ENCODE peak calls at places on chromosomes 2 and 18, in five cellular contexts. M is mesenchymal stem cell, Z is progenitor cell of endocrine pancreas, J is gastrocnemius medialis, A is left lung. F is an unnamed sample.
A peak's percentile ranks its signal among the peaks of the same experiment; 100 is the strongest.

GRCh38 chr2:127829845-127830246 is 18.9 kb upstream of the WDR33 start:
- DNase-seq in A (no peak), J (no peak), Z (no peak), M (peak; percentile 24), F (no peak)

GRCh38 chr2:86695053-86695691 is 24.9 kb upstream of the RMND5A start:
- DNase-seq in M (peak; percentile 8), J (no peak), Z (no peak), A (no peak), F (no peak)

GRCh38 chr2:85695691-85696668 is 1.8 kb downstream of the GNLY start:
- DNase-seq in Z (no peak), A (no peak), M (no peak), J (no peak), F (no peak)

GRCh38 chr2:233480490-233481202 is 85.9 kb downstream of the USP40 start:
- DNase-seq in M (no peak), Z (no peak), J (peak; percentile 81), A (peak; percentile 93), F (peak; percentile 79)

GRCh38 chr2:3728104-3729054 is 25.0 kb downstream of the DCDC2C start:
- DNase-seq in J (no peak), Z (no peak), M (peak; percentile 27), A (no peak), F (peak; percentile 54)

GRCh38 chr2:2586068-2586776 is 255.1 kb upstream of the MYT1L start:
- DNase-seq in A (no peak), J (no peak), M (no peak), Z (no peak), F (no peak)

GRCh38 chr2:27308359-27308875 is at the start of gene UCN:
- DNase-seq in Z (peak; percentile 58), M (peak; percentile 63), J (no peak), A (no peak), F (peak; percentile 66)

GRCh38 chr2:147531299-147531698 is 313.5 kb upstream of the ACVR2A start:
- DNase-seq in J (no peak), M (no peak), Z (no peak), A (no peak), F (no peak)

GRCh38 chr2:78077637-78078036 is 555.5 kb upstream of the LRRTM4 start:
- DNase-seq in Z (no peak), A (no peak), M (no peak), J (no peak), F (no peak)

GRCh38 chr2:235706496-235706895 is 212.7 kb downstream of the AGAP1 start:
- DNase-seq in J (no peak), M (no peak), A (no peak), Z (no peak), F (no peak)

GRCh38 chr2:25251032-25251460 is 82.7 kb upstream of the POMC start:
- DNase-seq in Z (no peak), M (no peak), A (no peak), J (no peak), F (no peak)

GRCh38 chr2:20093263-20094141 is 42.1 kb upstream of the LAPTM4A start:
- DNase-seq in A (no peak), M (peak; percentile 80), J (peak; percentile 26), Z (peak; percentile 43), F (peak; percentile 61)

GRCh38 chr18:36539674-36540073 is 242.2 kb downstream of the FHOD3 start:
- DNase-seq in M (no peak), J (no peak), A (no peak), Z (no peak), F (no peak)

GRCh38 chr18:63765837-63766236 is 9.4 kb upstream of the SERPINB7 start:
- DNase-seq in A (no peak), Z (no peak), J (no peak), M (no peak), F (no peak)

GRCh38 chr18:42509702-42510424 is 554.8 kb downstream of the PIK3C3 start:
- DNase-seq in J (no peak), M (no peak), A (no peak), Z (no peak), F (no peak)

GRCh38 chr2:39640107-39640506 is 25.6 kb upstream of the TMEM178A start:
- DNase-seq in Z (no peak), J (peak; percentile 38), M (no peak), A (no peak), F (no peak)

GRCh38 chr2:128746356-128746755 is 427.7 kb upstream of the HS6ST1 start:
- DNase-seq in M (peak; percentile 84), J (no peak), A (no peak), Z (no peak), F (no peak)

GRCh38 chr2:61134141-61134540 is 27.8 kb upstream of the C2orf74 start:
- DNase-seq in J (no peak), Z (no peak), A (no peak), M (no peak), F (no peak)

GRCh38 chr2:85390941-85391669 is 19.1 kb downstream of the CAPG start:
- DNase-seq in A (peak; percentile 88), J (no peak), Z (peak; percentile 64), M (peak; percentile 32), F (peak; percentile 72)

GRCh38 chr18:12904012-12904516 is 20.0 kb upstream of the PTPN2 start:
- DNase-seq in J (no peak), M (peak; percentile 82), A (no peak), Z (no peak), F (peak; percentile 62)

GRCh38 chr2:3108105-3108504 is 269.5 kb downstream of the EIPR1 start:
- DNase-seq in J (no peak), M (no peak), Z (no peak), A (no peak), F (no peak)

GRCh38 chr18:939167-939566 is 34.5 kb downstream of the ADCYAP1 start:
- DNase-seq in J (no peak), M (no peak), Z (no peak), A (no peak), F (no peak)

F was measured in aorta.